ENCODE peak calls at places on chromosome 21, in four cellular contexts. U is A549, S is heart left ventricle, G is GM06990. V is an unnamed sample.

GRCh38 chr21:15289896-15290841 is 225.4 kb upstream of the NRIP1 start:
- DNase-seq in U (no peak), S (no peak), G (no peak), V (peak)

GRCh38 chr21:32475162-32475812 is 62.8 kb downstream of the EVA1C start:
- DNase-seq in U (no peak), S (no peak), G (no peak), V (no peak)

GRCh38 chr21:46255758-46256337 is 27.3 kb upstream of the LSS start:
- DNase-seq in U (no peak), S (no peak), G (no peak), V (no peak)

GRCh38 chr21:46028547-46029200 is 47.1 kb downstream of the COL6A1 start:
- DNase-seq in U (no peak), S (no peak), G (no peak), V (no peak)

GRCh38 chr21:41901099-41901498 is 22.0 kb upstream of the PRDM15 start:
- DNase-seq in U (no peak), S (no peak), G (no peak), V (no peak)

GRCh38 chr21:33088384-33088783 is 18.4 kb downstream of the OLIG1 start:
- DNase-seq in U (no peak), S (no peak), G (no peak), V (no peak)

GRCh38 chr21:45935628-45936027 is 45.9 kb upstream of the COL6A1 start:
- DNase-seq in U (no peak), S (no peak), G (no peak), V (no peak)

GRCh38 chr21:45041351-45041805 is 33.0 kb upstream of the ADARB1 start:
- DNase-seq in U (no peak), S (no peak), G (no peak), V (no peak)

GRCh38 chr21:36704281-36704957 is 5.5 kb downstream of the SIM2 start:
- DNase-seq in U (no peak), S (no peak), G (no peak), V (no peak)

GRCh38 chr21:39612233-39613028 is at the start of gene B3GALT5:
- DNase-seq in U (no peak), S (no peak), G (no peak), V (peak)

GRCh38 chr21:26739189-26739588 is 106.0 kb downstream of the ADAMTS1 start:
- DNase-seq in U (no peak), S (no peak), G (no peak), V (no peak)

DNA sequence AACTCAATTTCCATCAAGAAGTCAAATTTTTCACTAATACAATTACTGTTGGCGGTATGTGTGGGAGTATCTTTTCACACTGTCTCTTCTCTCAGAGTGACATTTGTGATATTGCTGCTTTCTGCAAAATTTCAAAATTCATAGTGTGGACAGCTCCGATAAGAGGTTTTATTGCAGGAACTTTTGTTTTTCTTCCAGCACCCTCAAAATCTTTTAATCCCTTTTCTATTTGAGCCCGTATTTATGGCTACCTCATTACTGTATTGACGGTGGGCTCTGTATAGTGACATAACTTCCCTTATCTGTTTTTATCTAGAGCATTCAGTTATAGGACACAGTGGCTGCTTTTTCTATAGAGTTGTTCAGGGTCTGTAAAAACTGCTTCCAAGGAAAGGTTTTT is 794.4 kb upstream of the TMPRSS15 start:
- DNase-seq in U (no peak), S (no peak), G (no peak), V (no peak)
- H3K4me3 ChIP-seq in U (no peak), S (no peak), G (no peak), V (no peak)

GRCh38 chr21:38269567-38269917 is 12.8 kb downstream of the KCNJ15 start:
- DNase-seq in U (no peak), S (no peak), G (peak), V (no peak)

GRCh38 chr21:38267991-38268858 is 11.4 kb downstream of the KCNJ15 start:
- DNase-seq in U (no peak), S (no peak), G (peak), V (no peak)

GRCh38 chr21:38266732-38267131 is 9.9 kb downstream of the KCNJ15 start:
- DNase-seq in U (no peak), S (no peak), G (no peak), V (no peak)

GRCh38 chr21:38267136-38267535 is 10.3 kb downstream of the KCNJ15 start:
- DNase-seq in U (no peak), S (no peak), G (no peak), V (no peak)

GRCh38 chr21:38268859-38269566 is 12.2 kb downstream of the KCNJ15 start:
- DNase-seq in U (no peak), S (no peak), G (peak), V (no peak)
- H3K4me3 ChIP-seq in U (no peak), S (no peak), G (peak), V (no peak)

GRCh38 chr21:35256468-35256988 is 207.4 kb upstream of the RUNX1 start:
- DNase-seq in U (peak), S (peak), G (no peak), V (no peak)
- H3K4me3 ChIP-seq in U (peak), S (peak), G (no peak), V (no peak)

DNA sequence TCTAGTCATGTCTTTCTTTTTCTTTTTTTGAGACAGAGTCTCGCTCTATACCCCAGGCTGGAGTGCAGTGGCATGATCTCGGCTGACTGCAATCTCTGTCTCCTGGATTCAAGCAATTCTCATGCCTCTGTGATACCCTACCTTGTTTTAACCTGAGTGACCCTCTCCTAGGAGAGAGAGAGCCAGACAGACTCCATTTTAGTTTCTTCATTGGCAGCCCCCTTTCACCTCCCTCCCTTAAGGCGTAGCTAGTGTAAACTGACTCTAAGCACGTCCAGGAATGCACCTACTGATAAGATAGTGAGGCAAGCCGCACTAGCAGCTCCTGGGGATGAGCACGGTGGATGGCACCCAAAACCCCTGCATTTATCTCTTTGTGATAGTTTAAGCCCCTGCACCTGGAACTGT is 5.2 kb upstream of the PKNOX1 start:
- DNase-seq in U (no peak), S (no peak), G (no peak), V (no peak)
- H3K4me3 ChIP-seq in U (no peak), S (no peak), G (no peak), V (no peak)

V was measured in iPS DF 6.9.